ENCODE peak calls at places on chromosomes 7 and 10, in ten cellular contexts. S is heart left ventricle; T is lung; K is neuronal stem cell; O is prostate gland; H is MM.1S; F is PC-3; Z is naive thymus-derived CD4-positive, alpha-beta T cell; Y is colonic mucosa; B is CD8-positive, alpha-beta memory T cell. P is an unnamed sample.

GRCh38 chr10:77640167-77640566 is 2.6 kb upstream of the KCNMA1 start:
- DNase-seq in Z (no peak), T (no peak), H (no peak), O (no peak), S (no peak), K (no peak), B (no peak), Y (no peak), F (no peak), P (no peak)

GRCh38 chr10:15759265-15759664 is 39.5 kb upstream of the ITGA8 start:
- DNase-seq in Y (no peak), O (no peak), B (no peak), F (no peak), H (no peak), Z (no peak), K (no peak), T (no peak), S (no peak), P (no peak)

GRCh38 chr7:114375914-114376313 is 38.7 kb upstream of the FOXP2 start:
- DNase-seq in S (no peak), B (no peak), T (no peak), F (no peak), Z (no peak), Y (no peak), K (no peak), O (no peak), H (no peak), P (no peak)

GRCh38 chr7:12839508-12840153 is 152.2 kb downstream of the ARL4A start:
- DNase-seq in H (no peak), S (no peak), F (peak; percentile 16), Y (no peak), K (peak; percentile 20), B (no peak), Z (no peak), O (no peak), T (no peak), P (peak; percentile 76)

GRCh38 chr10:35540296-35541164 is 64.6 kb upstream of the GJD4 start:
- DNase-seq in F (no peak), Z (no peak), K (no peak), H (no peak), O (no peak), B (no peak), S (no peak), T (no peak), Y (no peak), P (no peak)

GRCh38 chr7:27367930-27368549 is 125.4 kb downstream of the EVX1 start:
- DNase-seq in O (no peak), Z (no peak), B (no peak), T (no peak), H (no peak), K (no peak), Y (no peak), S (no peak), F (no peak), P (no peak)

GRCh38 chr10:127151541-127151940 is 44.9 kb downstream of the INSYN2A start:
- DNase-seq in Y (no peak), B (no peak), Z (no peak), K (no peak), F (peak; percentile 51), O (no peak), T (no peak), H (no peak), S (no peak), P (no peak)

GRCh38 chr10:58174831-58175230 is 92.9 kb downstream of the IPMK start:
- DNase-seq in O (no peak), H (no peak), K (no peak), B (no peak), Y (peak; percentile 22), Z (no peak), S (no peak), T (no peak), F (no peak), P (no peak)

GRCh38 chr7:93382362-93382761 is 150.2 kb downstream of the VPS50 start:
- DNase-seq in B (no peak), Y (no peak), S (no peak), H (no peak), Z (no peak), T (no peak), K (no peak), F (no peak), O (no peak), P (no peak)

GRCh38 chr7:117612637-117613036 is 132.8 kb downstream of the CFTR start:
- DNase-seq in S (no peak), Z (no peak), B (no peak), H (no peak), K (no peak), T (no peak), Y (no peak), F (peak; percentile 39), O (no peak), P (no peak)

GRCh38 chr10:42519079-42519478 is 119.3 kb downstream of the ZNF33B start:
- DNase-seq in K (no peak), B (no peak), Z (no peak), Y (no peak), T (no peak), H (no peak), S (no peak), O (no peak), F (no peak), P (no peak)
- H3K9me3 ChIP-seq in K (peaks cover 29% of the 10 kb centered on the region), B (peaks cover 81% of the 10 kb centered on the region), Z (peaks cover 94% of the 10 kb centered on the region), Y (peaks cover 14% of the 10 kb centered on the region), T (peaks cover 60% of the 10 kb centered on the region), H (no peaks in the 10 kb centered on the region), S (peaks cover 98% of the 10 kb centered on the region), O (peaks cover 6% of the 10 kb centered on the region), F (peaks cover 73% of the 10 kb centered on the region), P (peaks cover 98% of the 10 kb centered on the region)

GRCh38 chr7:1027285-1028043 is 16.9 kb upstream of the GPR146 start:
- DNase-seq in B (no peak), H (no peak), Z (no peak), Y (peak; percentile 40), S (no peak), F (peak; percentile 27), K (no peak), O (no peak), T (no peak), P (peak; percentile 68)

GRCh38 chr7:1025747-1026581 is 18.4 kb upstream of the GPR146 start:
- DNase-seq in F (no peak), S (no peak), O (no peak), Y (no peak), T (no peak), Z (no peak), H (no peak), B (no peak), K (no peak), P (no peak)

GRCh38 chr7:1028044-1028770 is 16.1 kb upstream of the GPR146 start:
- DNase-seq in K (peak; percentile 88), H (peak; percentile 88), T (peak; percentile 88), Y (peak; percentile 91), S (peak; percentile 94), F (peak; percentile 92), O (peak; percentile 84), B (peak; percentile 67), Z (peak; percentile 94), P (peak; percentile 92)

GRCh38 chr7:1024876-1025746 is 19.2 kb upstream of the GPR146 start:
- DNase-seq in Y (no peak), O (no peak), S (no peak), K (no peak), F (no peak), H (no peak), T (no peak), B (no peak), Z (no peak), P (no peak)

DNA sequence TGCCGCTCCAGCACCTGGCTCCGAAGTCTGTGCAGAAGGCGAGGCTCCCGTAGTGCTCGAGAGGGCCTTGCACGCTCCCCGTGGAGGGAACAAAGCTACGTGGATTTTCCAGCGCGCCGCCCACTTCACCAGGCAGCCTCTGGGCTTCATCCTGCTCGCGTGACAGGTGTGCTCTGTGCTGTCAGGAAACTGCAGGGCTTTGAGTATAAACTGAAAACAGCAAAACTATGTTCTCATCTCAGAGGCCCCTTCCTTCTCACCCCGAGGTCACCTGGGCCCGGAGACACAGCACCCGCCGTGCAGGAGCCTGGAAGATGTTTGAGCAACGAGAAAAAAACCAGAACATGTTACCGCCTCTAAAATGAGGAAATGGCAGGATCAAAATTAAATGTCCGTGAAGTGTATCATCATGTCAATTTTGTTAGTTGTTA is 17.6 kb upstream of the GPR146 start:
- DNase-seq in B (no peak), T (no peak), O (no peak), Y (no peak), K (no peak), S (no peak), F (no peak), Z (no peak), H (no peak), P (no peak)
- H3K4me1 ChIP-seq in B (peaks cover 15% of the 10 kb centered on the region), T (peaks cover 12% of the 10 kb centered on the region), O (peaks cover 7% of the 10 kb centered on the region), Y (peaks cover 9% of the 10 kb centered on the region), K (peaks cover 13% of the 10 kb centered on the region), S (peaks cover 14% of the 10 kb centered on the region), F (peaks cover 14% of the 10 kb centered on the region), Z (peaks cover 15% of the 10 kb centered on the region), H (peaks cover 24% of the 10 kb centered on the region), P (no peaks in the 10 kb centered on the region)

DNA sequence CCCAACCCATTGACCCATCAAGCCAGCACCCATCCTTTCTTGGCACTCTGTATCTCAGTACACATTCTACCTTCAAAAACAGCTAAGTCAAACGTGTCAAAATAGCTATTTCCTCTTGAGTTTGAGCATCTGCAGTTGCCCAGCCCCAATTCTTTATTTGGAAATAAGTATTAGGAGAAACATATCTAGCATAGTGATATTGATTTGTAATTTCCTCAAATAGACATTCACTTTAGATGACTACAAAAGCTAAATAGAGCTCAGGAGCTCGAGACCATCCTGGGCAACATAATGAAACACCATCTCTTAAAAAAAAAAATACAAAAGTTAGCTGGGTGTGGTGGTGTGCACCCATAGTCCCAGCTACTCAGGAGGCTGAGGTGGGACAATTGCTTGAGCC is 59.2 kb upstream of the AGBL3 start:
- DNase-seq in S (no peak), K (no peak), H (no peak), O (no peak), Y (no peak), F (no peak), B (no peak), T (no peak), Z (no peak), P (no peak)
- H3K36me3 ChIP-seq in S (no peaks in the 10 kb centered on the region), K (peaks cover 32% of the 10 kb centered on the region), H (no peaks in the 10 kb centered on the region), O (no peaks in the 10 kb centered on the region), Y (no peaks in the 10 kb centered on the region), F (no peaks in the 10 kb centered on the region), B (no peaks in the 10 kb centered on the region), T (peaks cover 3% of the 10 kb centered on the region), Z (no peaks in the 10 kb centered on the region), P (peaks cover 32% of the 10 kb centered on the region)

GRCh38 chr10:121900443-121901174 is 27.2 kb downstream of the ATE1 start:
- DNase-seq in S (no peak), F (peak; percentile 72), Y (no peak), O (peak; percentile 69), K (peak; percentile 65), Z (no peak), T (no peak), B (peak; percentile 16), H (peak; percentile 78), P (no peak)

GRCh38 chr10:121904888-121905287 is 22.9 kb downstream of the ATE1 start:
- DNase-seq in S (no peak), O (no peak), Y (no peak), K (no peak), F (no peak), B (no peak), Z (no peak), H (no peak), T (no peak), P (no peak)

DNA sequence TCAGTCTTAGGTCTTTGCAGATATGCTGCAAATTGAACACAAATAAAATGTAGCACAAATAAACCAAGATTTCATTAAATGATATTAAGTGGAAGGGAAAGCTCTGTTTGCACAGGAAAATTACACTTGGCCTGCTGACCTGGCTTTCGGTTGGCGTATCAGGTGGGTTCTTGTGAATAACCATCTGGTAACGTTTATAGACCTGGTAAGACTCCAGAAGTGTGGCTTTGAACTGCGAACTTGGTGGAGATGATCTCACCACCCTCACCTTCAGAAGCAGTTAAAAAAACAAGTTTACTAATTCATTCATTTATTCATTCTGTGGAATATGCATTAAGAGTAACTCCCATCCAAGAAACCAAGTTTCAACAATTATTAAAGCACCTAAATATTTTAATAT is 28.1 kb downstream of the ATE1 start:
- DNase-seq in Z (no peak), S (no peak), H (no peak), O (no peak), K (no peak), F (no peak), T (no peak), Y (no peak), B (no peak), P (no peak)
- H3K9me3 ChIP-seq in Z (no peaks in the 10 kb centered on the region), S (no peaks in the 10 kb centered on the region), H (no peaks in the 10 kb centered on the region), O (no peaks in the 10 kb centered on the region), K (no peaks in the 10 kb centered on the region), F (no peaks in the 10 kb centered on the region), T (no peaks in the 10 kb centered on the region), Y (no peaks in the 10 kb centered on the region), B (no peaks in the 10 kb centered on the region), P (no peaks in the 10 kb centered on the region)